ENCODE peak calls at places on chromosome 15, in ten cellular contexts. K, X, E, U, Z, P, T, H, Q and S are unnamed samples.

GRCh38 chr15:47813985-47814384 is 96.7 kb downstream of the SEMA6D start:
- DNase-seq in H (no peak), E (peak; percentile 13), T (no peak), Q (no peak), U (no peak), K (no peak), P (no peak), X (no peak), Z (no peak), S (no peak)

GRCh38 chr15:39573844-39574243 is 7.0 kb upstream of the THBS1 start:
- DNase-seq in Z (no peak), Q (no peak), U (no peak), P (no peak), E (no peak), H (no peak), X (no peak), T (no peak), K (no peak), S (no peak)

GRCh38 chr15:55530861-55531313 is 22.9 kb upstream of the DNAAF4 start:
- DNase-seq in U (peak; percentile 42), E (no peak), H (no peak), P (no peak), K (peak; percentile 14), X (no peak), Q (no peak), Z (peak; percentile 66), T (peak; percentile 42), S (peak; percentile 78)

GRCh38 chr15:29822100-29822684 is at the start of gene TJP1:
- DNase-seq in H (peak; percentile 70), Q (peak; percentile 43), Z (peak; percentile 93), P (peak; percentile 87), U (peak; percentile 82), X (no peak), K (peak; percentile 85), T (peak; percentile 23), E (peak; percentile 52), S (no peak)

GRCh38 chr15:99467861-99468460 is 97.8 kb upstream of the MEF2A start:
- DNase-seq in X (no peak), P (no peak), Z (no peak), U (peak; percentile 30), H (no peak), T (no peak), E (no peak), K (no peak), Q (no peak), S (no peak)

GRCh38 chr15:53869806-53870073 is 108.5 kb upstream of the UNC13C start:
- DNase-seq in K (no peak), P (no peak), E (no peak), U (no peak), Q (no peak), X (no peak), Z (no peak), H (no peak), T (no peak), S (no peak)

GRCh38 chr15:49734831-49735508 is 114.1 kb downstream of the DTWD1 start:
- DNase-seq in T (no peak), P (no peak), E (no peak), Z (no peak), H (no peak), K (no peak), Q (no peak), U (no peak), X (no peak), S (no peak)

GRCh38 chr15:25728816-25729215 is 134.3 kb downstream of the ATP10A start:
- DNase-seq in E (no peak), H (peak; percentile 2), U (no peak), Q (no peak), P (no peak), T (no peak), K (no peak), Z (no peak), X (peak; percentile 33), S (no peak)

GRCh38 chr15:73283341-73283962 is 85.3 kb downstream of the HCN4 start:
- DNase-seq in E (no peak), T (no peak), Z (no peak), X (no peak), U (no peak), K (no peak), P (peak; percentile 32), Q (no peak), H (no peak), S (no peak)

GRCh38 chr15:61282661-61283060 is 53.6 kb upstream of the RORA start:
- DNase-seq in T (no peak), K (no peak), P (no peak), U (no peak), E (no peak), Z (no peak), Q (no peak), X (no peak), H (no peak), S (no peak)

GRCh38 chr15:50798684-50799083 is 33.2 kb upstream of the SPPL2A start:
- DNase-seq in E (no peak), H (no peak), Z (no peak), X (no peak), U (peak; percentile 21), P (no peak), Q (no peak), T (no peak), K (no peak), S (no peak)

GRCh38 chr15:90414408-90415028 is 26.5 kb downstream of the IQGAP1 start:
- DNase-seq in X (no peak), Z (no peak), E (no peak), P (no peak), T (no peak), Q (no peak), H (no peak), U (peak; percentile 92), K (peak; percentile 76), S (no peak)

GRCh38 chr15:68303560-68304436 is 26.3 kb downstream of the FEM1B start:
- DNase-seq in Z (no peak), X (peak; percentile 30), K (no peak), U (peak; percentile 31), E (no peak), Q (no peak), P (no peak), H (peak; percentile 8), T (no peak), S (no peak)